ENCODE peak calls at places on chromosomes 13 and 19, in six cellular contexts. H is stomach, G is colonic mucosa, M is neural progenitor cell, N is uterus, Q is SJSA1. S is an unnamed sample. For H3K36me3, H3K4me1 and H3K9me3, the result is how much of the 10 kb centered on the place peaks cover.

GRCh38 chr19:1407662-1408299 is 395 bp downstream of the DAZAP1 start:
- DNase-seq in H (no peak), G (peak), M (no peak), N (no peak), Q (no peak), S (no peak)

GRCh38 chr13:86368924-86369323 is 569.7 kb upstream of the SLITRK6 start:
- DNase-seq in H (no peak), G (no peak), M (no peak), N (no peak), Q (no peak), S (no peak)

GRCh38 chr13:32267836-32268439 is 47.2 kb downstream of the ZAR1L start:
- DNase-seq in H (peak), G (peak), M (peak), N (no peak), Q (no peak), S (no peak)

GRCh38 chr19:40433391-40434216 is 7.8 kb upstream of the SERTAD1 start:
- DNase-seq in H (peak), G (peak), M (peak), N (peak), Q (peak), S (peak)

GRCh38 chr19:52786078-52786463 is 520 bp downstream of the ZNF600 start:
- DNase-seq in H (no peak), G (no peak), M (peak), N (peak), Q (no peak), S (no peak)

GRCh38 chr19:1156830-1157615 is 17.0 kb downstream of the SBNO2 start:
- DNase-seq in H (no peak), G (no peak), M (no peak), N (peak), Q (no peak), S (no peak)

GRCh38 chr19:54030895-54031586 is 32.7 kb downstream of the VSTM1 start:
- DNase-seq in H (no peak), G (no peak), M (no peak), N (no peak), Q (no peak), S (no peak)

GRCh38 chr19:41691268-41691970 is 3.3 kb upstream of the CEACAM7 start:
- DNase-seq in H (peak), G (peak), M (no peak), N (no peak), Q (no peak), S (no peak)

GRCh38 chr13:59398127-59398526 is 765.6 kb downstream of the DIAPH3 start:
- DNase-seq in H (no peak), G (no peak), M (no peak), N (no peak), Q (no peak), S (no peak)

GRCh38 chr13:42176286-42176685 is 95.7 kb upstream of the AKAP11 start:
- DNase-seq in H (no peak), G (no peak), M (no peak), N (no peak), Q (no peak), S (no peak)

GRCh38 chr19:43561144-43561970 is 14.0 kb downstream of the XRCC1 start:
- DNase-seq in H (no peak), G (no peak), M (no peak), N (no peak), Q (no peak), S (no peak)

GRCh38 chr13:47893527-47893926 is 107.5 kb downstream of the SUCLA2 start:
- DNase-seq in H (no peak), G (no peak), M (no peak), N (no peak), Q (no peak), S (no peak)

GRCh38 chr19:50467566-50467965 is 8.7 kb upstream of the EMC10 start:
- DNase-seq in H (no peak), G (no peak), M (no peak), N (no peak), Q (no peak), S (no peak)

GRCh38 chr13:30998548-30999140 is 66.2 kb downstream of the TEX26 start:
- DNase-seq in H (no peak), G (no peak), M (peak), N (no peak), Q (no peak), S (no peak)

GRCh38 chr19:35902870-35903475 is 644 bp downstream of the HCST start:
- DNase-seq in H (no peak), G (no peak), M (no peak), N (no peak), Q (no peak), S (no peak)

GRCh38 chr13:113009743-113010509 is 40.9 kb downstream of the MCF2L start:
- DNase-seq in H (no peak), G (no peak), M (no peak), N (no peak), Q (no peak), S (no peak)

GRCh38 chr13:103716689-103717088 is 650.5 kb upstream of the SLC10A2 start:
- DNase-seq in H (no peak), G (no peak), M (no peak), N (no peak), Q (no peak), S (no peak)

GRCh38 chr13:42223681-42224080 is 48.3 kb upstream of the AKAP11 start:
- DNase-seq in H (no peak), G (no peak), M (no peak), N (no peak), Q (no peak), S (no peak)

DNA sequence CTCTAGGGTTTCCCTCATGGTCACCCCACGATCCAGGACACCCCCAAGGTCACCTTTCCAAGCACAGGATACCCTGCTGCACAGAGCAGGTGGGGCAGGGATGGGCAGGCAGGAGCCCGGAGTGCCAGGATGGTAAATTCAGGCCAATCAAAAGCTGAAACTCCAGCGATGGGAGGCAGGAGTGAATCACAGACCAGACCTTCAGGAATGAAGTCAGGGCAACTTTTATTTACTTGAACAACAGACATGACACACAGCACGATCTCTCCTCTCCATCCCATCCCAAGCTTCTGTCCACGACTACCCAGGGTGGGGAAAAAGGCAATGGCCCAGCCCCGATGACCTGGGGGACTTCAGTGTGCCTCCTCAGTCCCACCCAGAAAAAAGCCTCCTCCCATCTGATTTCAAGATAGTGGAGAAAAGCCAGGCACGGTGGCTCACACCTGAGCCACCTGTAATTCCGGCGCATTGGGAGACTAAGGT is 39.1 kb downstream of the ZSWIM4 start:
- DNase-seq in H (no peak), G (no peak), M (no peak), N (no peak), Q (no peak), S (peak)
- H3K36me3 ChIP-seq in H (under half), G (under half), M (under half), N (under half), Q (half or more), S (under half)

GRCh38 chr19:13042443-13043130 is 47.3 kb downstream of the NFIX start:
- DNase-seq in H (no peak), G (no peak), M (no peak), N (no peak), Q (no peak), S (no peak)
- H3K4me1 ChIP-seq in H (half or more), G (under half), M (under half), N (under half), Q (under half), S (half or more)

GRCh38 chr19:57110592-57111328 is 9.0 kb upstream of the USP29 start:
- DNase-seq in H (no peak), G (no peak), M (no peak), N (no peak), Q (no peak), S (no peak)
- H3K9me3 ChIP-seq in H (under half), G (under half), M (under half), N (under half), Q (under half), S (under half)

GRCh38 chr19:18460313-18460712 is 22.4 kb upstream of the ISYNA1 start:
- DNase-seq in H (peak), G (no peak), M (no peak), N (peak), Q (peak), S (peak)
- H3K36me3 ChIP-seq in H (half or more), G (under half), M (under half), N (under half), Q (half or more), S (half or more)

DNA sequence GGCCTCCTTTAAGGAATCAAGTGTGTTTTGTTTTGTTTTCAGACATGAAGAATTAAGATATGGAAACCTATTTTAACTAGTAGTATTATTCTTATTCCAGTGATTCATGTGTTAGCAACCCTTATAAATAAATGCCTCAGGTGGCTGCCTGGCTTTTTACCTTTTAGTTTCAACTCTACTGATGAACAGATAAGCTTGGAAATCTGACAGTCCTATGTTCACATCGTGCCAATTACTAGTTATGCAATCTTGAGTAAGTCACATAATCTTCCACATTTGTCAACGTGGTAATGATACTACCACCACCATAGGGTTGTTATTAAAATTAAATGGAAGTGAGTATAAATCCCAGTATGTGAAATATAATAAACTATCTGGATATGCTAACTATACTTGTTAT is 64.3 kb downstream of the TBC1D4 start:
- DNase-seq in H (no peak), G (no peak), M (no peak), N (no peak), Q (no peak), S (no peak)
- H3K4me1 ChIP-seq in H (under half), G (under half), M (under half), N (under half), Q (under half), S (under half)

DNA sequence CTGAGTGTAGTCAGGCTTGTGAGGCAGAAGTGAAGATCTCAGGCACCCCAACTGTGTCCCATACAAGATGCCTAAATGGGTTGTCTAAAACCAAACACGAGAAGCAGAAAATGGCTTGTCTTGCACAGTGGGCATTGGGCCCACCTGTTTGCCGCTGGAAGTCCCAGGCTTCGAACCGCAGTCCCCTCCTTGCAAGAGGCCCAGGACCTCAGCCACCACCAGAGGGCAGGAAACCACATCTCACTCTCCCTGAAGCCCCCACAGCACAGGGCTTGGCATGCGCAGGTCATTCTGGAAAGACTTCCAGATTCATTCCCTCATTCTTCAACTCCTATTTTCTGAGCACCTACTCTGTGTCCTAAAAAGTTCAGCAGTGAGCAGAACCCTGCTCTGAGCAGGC is 973.7 kb downstream of the UQCRFS1 start:
- DNase-seq in H (no peak), G (no peak), M (peak), N (no peak), Q (no peak), S (no peak)
- H3K9me3 ChIP-seq in H (under half), G (under half), M (under half), N (under half), Q (under half), S (under half)

GRCh38 chr19:34324320-34324719 is 40.7 kb upstream of the GPI start:
- DNase-seq in H (no peak), G (no peak), M (no peak), N (no peak), Q (no peak), S (no peak)

GRCh38 chr19:34325961-34326360 is 39.0 kb upstream of the GPI start:
- DNase-seq in H (no peak), G (no peak), M (no peak), N (no peak), Q (no peak), S (no peak)

GRCh38 chr19:34327851-34328250 is 37.1 kb upstream of the GPI start:
- DNase-seq in H (no peak), G (no peak), M (no peak), N (no peak), Q (no peak), S (no peak)

GRCh38 chr19:34323433-34324204 is 41.4 kb upstream of the GPI start:
- DNase-seq in H (no peak), G (no peak), M (peak), N (no peak), Q (no peak), S (no peak)

DNA sequence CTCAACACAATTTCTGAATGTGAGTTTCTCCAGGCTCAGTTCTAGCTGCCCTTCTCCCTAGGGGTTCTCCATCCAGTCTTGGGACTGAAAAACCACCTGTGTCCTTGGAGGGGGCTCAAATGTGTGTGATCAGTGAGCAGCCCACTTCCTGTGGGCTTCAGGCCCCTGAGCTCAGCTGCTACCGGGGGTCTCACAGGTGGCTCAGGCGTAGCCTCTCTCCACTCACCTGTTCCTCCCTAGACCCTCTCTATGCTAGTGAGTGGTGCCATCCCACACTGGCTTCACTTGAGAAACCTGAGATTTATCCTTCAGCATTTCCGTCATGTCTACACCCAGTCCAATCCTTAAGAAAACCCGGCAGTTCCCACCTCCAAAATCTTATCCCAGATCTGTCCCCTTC is 39.8 kb upstream of the GPI start:
- DNase-seq in H (no peak), G (no peak), M (no peak), N (no peak), Q (no peak), S (no peak)
- H3K36me3 ChIP-seq in H (half or more), G (under half), M (under half), N (under half), Q (half or more), S (half or more)

GRCh38 chr19:49150944-49151243 is 4.3 kb downstream of the HRC start:
- DNase-seq in H (no peak), G (no peak), M (no peak), N (no peak), Q (no peak), S (no peak)
- H3K4me1 ChIP-seq in H (under half), G (under half), M (under half), N (under half), Q (under half), S (under half)

GRCh38 chr19:47172666-47173455 is 42.2 kb downstream of the SAE1 start:
- DNase-seq in H (no peak), G (no peak), M (no peak), N (no peak), Q (no peak), S (no peak)
- H3K9me3 ChIP-seq in H (under half), G (under half), M (under half), N (under half), Q (under half), S (under half)

GRCh38 chr19:13821292-13821691 is 26.0 kb downstream of the ZSWIM4 start:
- DNase-seq in H (no peak), G (no peak), M (no peak), N (no peak), Q (no peak), S (no peak)

GRCh38 chr19:13823256-13823655 is 28.0 kb downstream of the ZSWIM4 start:
- DNase-seq in H (no peak), G (no peak), M (no peak), N (no peak), Q (no peak), S (no peak)

GRCh38 chr19:13817615-13818371 is 22.6 kb downstream of the ZSWIM4 start:
- DNase-seq in H (peak), G (peak), M (peak), N (no peak), Q (no peak), S (no peak)

GRCh38 chr19:13817018-13817614 is 21.9 kb downstream of the ZSWIM4 start:
- DNase-seq in H (peak), G (peak), M (peak), N (no peak), Q (no peak), S (no peak)

DNA sequence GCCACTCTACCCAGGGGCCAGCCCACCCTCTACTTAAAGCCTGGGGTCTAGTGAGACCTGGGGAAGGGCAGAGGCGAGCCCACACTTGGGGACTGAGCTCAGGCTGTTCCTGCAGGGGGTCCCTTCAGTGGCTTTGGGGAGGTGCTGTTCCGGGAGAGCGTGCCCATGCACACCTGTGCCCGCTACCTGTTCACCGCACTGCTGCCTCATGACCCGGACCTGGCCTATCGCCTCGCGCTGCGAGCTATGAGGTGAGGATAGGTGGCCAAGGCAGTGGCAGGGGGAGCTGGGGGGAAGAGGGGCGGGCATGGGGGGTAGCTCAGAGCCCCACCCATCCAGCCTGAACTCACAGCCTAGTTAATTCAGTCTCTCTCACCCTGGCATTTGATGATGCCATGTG is 24.0 kb downstream of the ZSWIM4 start:
- DNase-seq in H (no peak), G (no peak), M (no peak), N (no peak), Q (no peak), S (no peak)
- H3K36me3 ChIP-seq in H (under half), G (under half), M (under half), N (under half), Q (under half), S (under half)